ENCODE peak calls at places on chromosomes 12 and 14, in nine cellular contexts. J is transverse colon, W is psoas muscle, E is uterus, R is stomach, X is astrocyte, A is pancreas, V is RWPE2, M is esophagus squamous epithelium. N is an unnamed sample. For H3K4me1, the result is how much of the 10 kb centered on the place peaks cover.

GRCh38 chr12:13000616-13000934 is 510 bp upstream of the HEBP1 start:
- DNase-seq in J (no peak), W (no peak), E (no peak), R (no peak), X (no peak), A (no peak), V (no peak), M (no peak), N (peak)

GRCh38 chr12:30458453-30458852 is 237.2 kb downstream of the IPO8 start:
- DNase-seq in J (no peak), W (no peak), E (no peak), R (no peak), X (no peak), A (no peak), V (no peak), M (no peak), N (no peak)

GRCh38 chr14:36238666-36239363 is 62.3 kb upstream of the PTCSC3 start:
- DNase-seq in J (no peak), W (no peak), E (no peak), R (no peak), X (peak), A (no peak), V (no peak), M (no peak), N (no peak)

GRCh38 chr14:42869681-42870080 is 1263.0 kb downstream of the LRFN5 start:
- DNase-seq in J (no peak), W (no peak), E (no peak), R (no peak), X (peak), A (no peak), V (no peak), M (no peak), N (no peak)

GRCh38 chr12:53495903-53496751 is 3.1 kb downstream of the MAP3K12 start:
- DNase-seq in J (peak), W (peak), E (peak), R (no peak), X (no peak), A (peak), V (no peak), M (no peak), N (peak)

GRCh38 chr14:63283501-63284248 is 35.1 kb downstream of the GPHB5 start:
- DNase-seq in J (no peak), W (no peak), E (peak), R (no peak), X (no peak), A (no peak), V (no peak), M (no peak), N (no peak)

GRCh38 chr14:39085933-39086332 is 17.1 kb downstream of the SEC23A start:
- DNase-seq in J (no peak), W (no peak), E (no peak), R (no peak), X (peak), A (no peak), V (no peak), M (no peak), N (no peak)

GRCh38 chr14:69582207-69582606 is 7.5 kb upstream of the CCDC177 start:
- DNase-seq in J (no peak), W (no peak), E (no peak), R (no peak), X (peak), A (no peak), V (no peak), M (no peak), N (no peak)

GRCh38 chr12:2979806-2980205 is 20.6 kb downstream of the TEAD4 start:
- DNase-seq in J (no peak), W (no peak), E (no peak), R (no peak), X (no peak), A (no peak), V (no peak), M (no peak), N (no peak)

GRCh38 chr12:47135578-47135977 is 55.8 kb upstream of the AMIGO2 start:
- DNase-seq in J (no peak), W (no peak), E (no peak), R (no peak), X (no peak), A (no peak), V (no peak), M (no peak), N (no peak)

DNA sequence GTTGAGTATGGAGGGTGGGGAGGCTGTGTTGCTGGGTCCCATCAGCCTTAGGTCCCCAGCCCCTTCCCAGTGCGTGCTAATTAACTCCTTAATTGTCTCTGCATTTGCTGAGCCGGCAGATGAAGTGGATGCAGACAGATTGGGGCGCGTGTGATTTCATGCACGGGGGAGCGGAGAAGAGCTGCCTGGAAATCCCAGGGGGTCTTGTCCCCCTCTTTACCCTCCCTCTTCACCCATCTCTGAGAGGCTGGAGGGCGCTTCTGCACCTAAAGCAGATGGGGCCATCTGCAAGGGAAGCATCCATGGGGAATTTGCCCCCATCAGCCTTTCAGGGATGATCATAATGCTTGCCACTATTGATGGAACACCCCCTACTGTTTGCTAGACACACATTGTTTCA is 4.4 kb upstream of the ASIC1 start:
- DNase-seq in J (no peak), W (no peak), E (no peak), R (no peak), X (no peak), A (peak), V (peak), M (no peak), N (no peak)
- H3K4me1 ChIP-seq in J (under half), W (under half), E (under half), R (half or more), X (under half), A (under half), V (under half), M (under half), N (under half)

GRCh38 chr12:121232977-121233627 is 23.2 kb downstream of the P2RX4 start:
- DNase-seq in J (no peak), W (peak), E (no peak), R (no peak), X (no peak), A (no peak), V (no peak), M (no peak), N (no peak)

GRCh38 chr12:121232163-121232562 is 22.2 kb downstream of the P2RX4 start:
- DNase-seq in J (no peak), W (peak), E (no peak), R (no peak), X (no peak), A (no peak), V (no peak), M (no peak), N (no peak)

GRCh38 chr12:121228919-121229650 is 19.2 kb downstream of the P2RX4 start:
- DNase-seq in J (no peak), W (peak), E (no peak), R (no peak), X (no peak), A (no peak), V (no peak), M (no peak), N (no peak)

GRCh38 chr12:121233628-121234020 is 23.7 kb downstream of the P2RX4 start:
- DNase-seq in J (no peak), W (peak), E (no peak), R (no peak), X (no peak), A (no peak), V (no peak), M (no peak), N (no peak)

GRCh38 chr12:121230538-121230907 is 20.6 kb downstream of the P2RX4 start:
- DNase-seq in J (no peak), W (peak), E (no peak), R (no peak), X (no peak), A (no peak), V (no peak), M (no peak), N (no peak)
- TF ChIP-seq CTCF in J (no peak), W (no peak), E (no peak), R (no peak), X (no peak), A (no peak), V (peak), M (no peak), N (no peak)

DNA sequence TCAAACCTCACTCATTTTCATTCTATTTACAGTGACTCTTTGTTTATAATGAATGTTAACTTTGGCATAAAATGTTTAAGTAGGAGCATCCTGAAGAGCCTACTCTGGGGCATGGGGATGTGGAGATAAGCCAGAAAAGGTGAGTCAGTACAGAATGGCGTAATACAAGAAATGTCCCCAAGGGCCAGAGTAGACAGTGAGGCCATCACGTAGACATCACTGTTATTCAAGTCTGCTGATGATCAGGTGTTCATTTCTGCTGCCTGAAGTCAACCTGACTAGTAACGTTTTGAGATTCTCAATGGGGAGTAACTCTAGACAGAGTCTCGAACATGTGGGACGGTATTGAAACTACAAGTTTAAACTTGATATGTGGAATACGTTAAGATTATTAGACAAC is 47.6 kb upstream of the PKP2 start:
- DNase-seq in J (no peak), W (no peak), E (no peak), R (no peak), X (no peak), A (no peak), V (no peak), M (no peak), N (no peak)
- H3K4me3 ChIP-seq in J (no peak), W (no peak), E (no peak), R (no peak), X (no peak), A (no peak), V (no peak), M (no peak), N (no peak)

GRCh38 chr14:101849640-101850039 is 88.1 kb downstream of the PPP2R5C start:
- DNase-seq in J (no peak), W (no peak), E (no peak), R (no peak), X (no peak), A (no peak), V (no peak), M (no peak), N (no peak)
- H3K4me1 ChIP-seq in J (under half), W (under half), E (under half), R (half or more), X (under half), A (under half), V (under half), M (under half), N (under half)

N was measured in right atrium auricular region.